ENCODE peak calls at places on chromosomes 2 and 18, in six cellular contexts. One of them, this sample, is unnamed.

GRCh38 chr18:30970201-30970816 is 72.2 kb downstream of the DSC3 start:
- DNase-seq in fibroblast of the conjunctiva: peak
- DNase-seq in AG10803: peak
- DNase-seq in T-helper 9 cell: no peak
- DNase-seq in IMR-90: peak
- DNase-seq in activated naive CD4-positive, alpha-beta T cell: no peak
- DNase-seq in this sample: peak

GRCh38 chr2:204022550-204022949 is 86.0 kb downstream of the ICOS start:
- DNase-seq in fibroblast of the conjunctiva: no peak
- DNase-seq in AG10803: no peak
- DNase-seq in T-helper 9 cell: no peak
- DNase-seq in IMR-90: no peak
- DNase-seq in activated naive CD4-positive, alpha-beta T cell: no peak
- DNase-seq in this sample: no peak

GRCh38 chr18:53941601-53942335 is 282.7 kb downstream of the MBD2 start:
- DNase-seq in fibroblast of the conjunctiva: no peak
- DNase-seq in AG10803: peak
- DNase-seq in T-helper 9 cell: no peak
- DNase-seq in IMR-90: no peak
- DNase-seq in activated naive CD4-positive, alpha-beta T cell: no peak
- DNase-seq in this sample: peak

GRCh38 chr2:215784371-215784783 is 229.0 kb downstream of the MREG start:
- DNase-seq in fibroblast of the conjunctiva: peak
- DNase-seq in AG10803: peak
- DNase-seq in T-helper 9 cell: no peak
- DNase-seq in IMR-90: peak
- DNase-seq in activated naive CD4-positive, alpha-beta T cell: no peak
- DNase-seq in this sample: no peak

GRCh38 chr2:102796337-102796736 is 34.5 kb downstream of the TMEM182 start:
- DNase-seq in fibroblast of the conjunctiva: no peak
- DNase-seq in AG10803: no peak
- DNase-seq in T-helper 9 cell: no peak
- DNase-seq in IMR-90: no peak
- DNase-seq in activated naive CD4-positive, alpha-beta T cell: no peak
- DNase-seq in this sample: no peak

GRCh38 chr2:163779970-163780597 is 44.3 kb upstream of the FIGN start:
- DNase-seq in fibroblast of the conjunctiva: no peak
- DNase-seq in AG10803: no peak
- DNase-seq in T-helper 9 cell: no peak
- DNase-seq in IMR-90: no peak
- DNase-seq in activated naive CD4-positive, alpha-beta T cell: no peak
- DNase-seq in this sample: no peak

GRCh38 chr2:43312751-43313641 is 86.6 kb upstream of the ZFP36L2 start:
- DNase-seq in fibroblast of the conjunctiva: peak
- DNase-seq in AG10803: peak
- DNase-seq in T-helper 9 cell: no peak
- DNase-seq in IMR-90: peak
- DNase-seq in activated naive CD4-positive, alpha-beta T cell: no peak
- DNase-seq in this sample: no peak

GRCh38 chr2:27809761-27810241 is 38.3 kb downstream of the MRPL33 start:
- DNase-seq in fibroblast of the conjunctiva: no peak
- DNase-seq in AG10803: peak
- DNase-seq in T-helper 9 cell: no peak
- DNase-seq in IMR-90: peak
- DNase-seq in activated naive CD4-positive, alpha-beta T cell: no peak
- DNase-seq in this sample: no peak

GRCh38 chr18:2442726-2443275 is 128.5 kb downstream of the METTL4 start:
- DNase-seq in fibroblast of the conjunctiva: no peak
- DNase-seq in AG10803: peak
- DNase-seq in T-helper 9 cell: no peak
- DNase-seq in IMR-90: peak
- DNase-seq in activated naive CD4-positive, alpha-beta T cell: no peak
- DNase-seq in this sample: no peak

GRCh38 chr2:6948081-6949008 is 31.1 kb downstream of the RNF144A start:
- DNase-seq in fibroblast of the conjunctiva: no peak
- DNase-seq in AG10803: no peak
- DNase-seq in T-helper 9 cell: no peak
- DNase-seq in IMR-90: no peak
- DNase-seq in activated naive CD4-positive, alpha-beta T cell: no peak
- DNase-seq in this sample: no peak

GRCh38 chr2:227890495-227891079 is 19.2 kb downstream of the DAW1 start:
- DNase-seq in fibroblast of the conjunctiva: peak
- DNase-seq in AG10803: peak
- DNase-seq in T-helper 9 cell: no peak
- DNase-seq in IMR-90: peak
- DNase-seq in activated naive CD4-positive, alpha-beta T cell: no peak
- DNase-seq in this sample: peak

GRCh38 chr2:173664520-173664919 is 300.7 kb downstream of the SP3 start:
- DNase-seq in fibroblast of the conjunctiva: no peak
- DNase-seq in AG10803: no peak
- DNase-seq in T-helper 9 cell: no peak
- DNase-seq in IMR-90: peak
- DNase-seq in activated naive CD4-positive, alpha-beta T cell: no peak
- DNase-seq in this sample: no peak

GRCh38 chr2:18799397-18799796 is 210.0 kb upstream of the NT5C1B start:
- DNase-seq in fibroblast of the conjunctiva: no peak
- DNase-seq in AG10803: peak
- DNase-seq in T-helper 9 cell: no peak
- DNase-seq in IMR-90: peak
- DNase-seq in activated naive CD4-positive, alpha-beta T cell: no peak
- DNase-seq in this sample: no peak

GRCh38 chr2:102336502-102336945 is 19.1 kb upstream of the IL18R1 start:
- DNase-seq in fibroblast of the conjunctiva: no peak
- DNase-seq in AG10803: peak
- DNase-seq in T-helper 9 cell: no peak
- DNase-seq in IMR-90: peak
- DNase-seq in activated naive CD4-positive, alpha-beta T cell: no peak
- DNase-seq in this sample: no peak

GRCh38 chr2:219251656-219252055 is 1.4 kb upstream of the TUBA4B start:
- DNase-seq in fibroblast of the conjunctiva: no peak
- DNase-seq in AG10803: peak
- DNase-seq in T-helper 9 cell: no peak
- DNase-seq in IMR-90: no peak
- DNase-seq in activated naive CD4-positive, alpha-beta T cell: no peak
- DNase-seq in this sample: no peak

GRCh38 chr2:100259991-100260390 is 62.3 kb downstream of the LONRF2 start:
- DNase-seq in fibroblast of the conjunctiva: no peak
- DNase-seq in AG10803: no peak
- DNase-seq in T-helper 9 cell: no peak
- DNase-seq in IMR-90: no peak
- DNase-seq in activated naive CD4-positive, alpha-beta T cell: no peak
- DNase-seq in this sample: no peak

GRCh38 chr2:106192752-106193490 is 1.2 kb downstream of the UXS1 start:
- DNase-seq in fibroblast of the conjunctiva: peak
- DNase-seq in AG10803: peak
- DNase-seq in T-helper 9 cell: peak
- DNase-seq in IMR-90: peak
- DNase-seq in activated naive CD4-positive, alpha-beta T cell: no peak
- DNase-seq in this sample: peak

GRCh38 chr2:198165289-198165688 is 360.9 kb downstream of the PLCL1 start:
- DNase-seq in fibroblast of the conjunctiva: no peak
- DNase-seq in AG10803: no peak
- DNase-seq in T-helper 9 cell: no peak
- DNase-seq in IMR-90: no peak
- DNase-seq in activated naive CD4-positive, alpha-beta T cell: no peak
- DNase-seq in this sample: no peak

GRCh38 chr2:160141419-160141818 is 58.7 kb downstream of the ITGB6 start:
- DNase-seq in fibroblast of the conjunctiva: no peak
- DNase-seq in AG10803: no peak
- DNase-seq in T-helper 9 cell: no peak
- DNase-seq in IMR-90: no peak
- DNase-seq in activated naive CD4-positive, alpha-beta T cell: no peak
- DNase-seq in this sample: no peak

GRCh38 chr2:168603439-168603961 is 147.4 kb downstream of the CERS6 start:
- DNase-seq in fibroblast of the conjunctiva: peak
- DNase-seq in AG10803: peak
- DNase-seq in T-helper 9 cell: no peak
- DNase-seq in IMR-90: peak
- DNase-seq in activated naive CD4-positive, alpha-beta T cell: no peak
- DNase-seq in this sample: no peak

GRCh38 chr2:5694016-5694690 is 2.0 kb downstream of the SOX11 start:
- DNase-seq in fibroblast of the conjunctiva: no peak
- DNase-seq in AG10803: no peak
- DNase-seq in T-helper 9 cell: no peak
- DNase-seq in IMR-90: peak
- DNase-seq in activated naive CD4-positive, alpha-beta T cell: no peak
- DNase-seq in this sample: peak

GRCh38 chr18:62682396-62682795 is 32.9 kb upstream of the PHLPP1 start:
- DNase-seq in fibroblast of the conjunctiva: no peak
- DNase-seq in AG10803: no peak
- DNase-seq in T-helper 9 cell: no peak
- DNase-seq in IMR-90: no peak
- DNase-seq in activated naive CD4-positive, alpha-beta T cell: no peak
- DNase-seq in this sample: no peak

GRCh38 chr2:157838442-157839161 is 37.5 kb downstream of the ACVR1 start:
- DNase-seq in fibroblast of the conjunctiva: peak
- DNase-seq in AG10803: peak
- DNase-seq in T-helper 9 cell: no peak
- DNase-seq in IMR-90: peak
- DNase-seq in activated naive CD4-positive, alpha-beta T cell: no peak
- DNase-seq in this sample: no peak

GRCh38 chr2:211930331-211930730 is 608.3 kb downstream of the ERBB4 start:
- DNase-seq in fibroblast of the conjunctiva: no peak
- DNase-seq in AG10803: no peak
- DNase-seq in T-helper 9 cell: no peak
- DNase-seq in IMR-90: no peak
- DNase-seq in activated naive CD4-positive, alpha-beta T cell: no peak
- DNase-seq in this sample: peak

GRCh38 chr2:29532451-29532850 is 388.9 kb downstream of the ALK start:
- DNase-seq in fibroblast of the conjunctiva: no peak
- DNase-seq in AG10803: no peak
- DNase-seq in T-helper 9 cell: no peak
- DNase-seq in IMR-90: peak
- DNase-seq in activated naive CD4-positive, alpha-beta T cell: no peak
- DNase-seq in this sample: no peak

This sample was measured in OCI-LY7.